ENCODE peak calls at places on chromosomes 13 and 19, in eight cellular contexts. N is AG09319, J is heart left ventricle, V is stomach, M is uterus, T is mammary epithelial cell, X is AG04450, W is heart right ventricle. I is an unnamed sample.

GRCh38 chr13:38814331-38814730 is 127.5 kb downstream of the FREM2 start:
- DNase-seq in M (no peak), T (peak; percentile 93), W (no peak), J (no peak), V (peak; percentile 51), N (no peak), X (no peak), I (no peak)

GRCh38 chr13:59488436-59488835 is 675.3 kb downstream of the DIAPH3 start:
- DNase-seq in W (no peak), X (no peak), J (no peak), N (no peak), T (no peak), M (no peak), V (no peak), I (no peak)

GRCh38 chr19:20482721-20483120 is 82.9 kb downstream of the ZNF737 start:
- DNase-seq in T (no peak), N (no peak), W (no peak), M (no peak), J (no peak), V (no peak), X (no peak), I (no peak)

GRCh38 chr19:32201661-32202060 is 143.7 kb upstream of the ZNF507 start:
- DNase-seq in N (no peak), V (no peak), J (no peak), W (no peak), X (no peak), M (no peak), T (no peak), I (no peak)

GRCh38 chr19:42198676-42199439 is 18.6 kb downstream of the DEDD2 start:
- DNase-seq in T (no peak), J (no peak), V (peak; percentile 44), N (no peak), W (no peak), X (no peak), M (no peak), I (no peak)

GRCh38 chr19:19087676-19088075 is 23.9 kb downstream of the SLC25A42 start:
- DNase-seq in W (no peak), V (no peak), J (no peak), N (no peak), T (no peak), X (no peak), M (no peak), I (no peak)

GRCh38 chr19:29478578-29479565 is 46.9 kb upstream of the VSTM2B start:
- DNase-seq in M (no peak), V (no peak), T (no peak), X (no peak), W (no peak), J (no peak), N (no peak), I (no peak)

GRCh38 chr13:72680353-72680752 is 47.1 kb downstream of the MZT1 start:
- DNase-seq in J (no peak), V (no peak), N (no peak), X (no peak), W (no peak), T (no peak), M (no peak), I (no peak)

GRCh38 chr19:17125728-17126677 is 50.4 kb downstream of the MYO9B start:
- DNase-seq in T (no peak), J (peak; percentile 80), V (peak; percentile 47), W (peak; percentile 64), N (no peak), M (peak; percentile 44), X (no peak), I (peak; percentile 51)

GRCh38 chr19:45852145-45852750 is 10.7 kb downstream of the SYMPK start:
- DNase-seq in M (no peak), J (no peak), V (no peak), X (no peak), N (no peak), T (no peak), W (no peak), I (no peak)

GRCh38 chr13:94342436-94343242 is 136.8 kb downstream of the DCT start:
- DNase-seq in N (no peak), J (no peak), T (no peak), M (no peak), W (no peak), V (no peak), X (no peak), I (no peak)

GRCh38 chr19:31232220-31232619 is 117.0 kb downstream of the TSHZ3 start:
- DNase-seq in M (no peak), T (no peak), X (peak; percentile 20), J (no peak), V (no peak), N (no peak), W (no peak), I (no peak)

GRCh38 chr19:39599116-39599515 is 3.2 kb upstream of the LGALS13 start:
- DNase-seq in V (no peak), N (no peak), W (peak; percentile 18), M (no peak), J (no peak), X (no peak), T (peak; percentile 23), I (no peak)

GRCh38 chr19:12141405-12141736 is 1.2 kb upstream of the ZNF20 start:
- DNase-seq in V (no peak), T (no peak), X (no peak), N (no peak), W (no peak), J (no peak), M (no peak), I (no peak)

GRCh38 chr19:31890230-31890629 is 455.2 kb upstream of the ZNF507 start:
- DNase-seq in J (no peak), T (no peak), M (no peak), V (no peak), W (no peak), X (no peak), N (no peak), I (no peak)

GRCh38 chr13:42875448-42876269 is 94.3 kb downstream of the FAM216B start:
- DNase-seq in T (no peak), X (no peak), W (no peak), J (no peak), N (no peak), M (no peak), V (no peak), I (no peak)

GRCh38 chr13:94978516-94978915 is 266.2 kb upstream of the SOX21 start:
- DNase-seq in M (no peak), N (no peak), X (no peak), T (no peak), W (no peak), V (no peak), J (no peak), I (no peak)

GRCh38 chr13:43767351-43767901 is 19.3 kb downstream of the ENOX1 start:
- DNase-seq in V (no peak), W (peak; percentile 21), X (no peak), T (no peak), M (peak; percentile 19), J (peak; percentile 79), N (no peak), I (no peak)

GRCh38 chr13:75480691-75481175 is 1.2 kb downstream of the TBC1D4 start:
- DNase-seq in V (peak; percentile 80), W (peak; percentile 59), N (no peak), M (peak; percentile 44), T (peak; percentile 86), J (peak; percentile 65), X (no peak), I (no peak)

GRCh38 chr19:19644054-19644388 is 564 bp upstream of the GMIP start:
- DNase-seq in T (no peak), W (no peak), J (no peak), X (no peak), V (no peak), M (no peak), N (no peak), I (no peak)

GRCh38 chr13:29654807-29655547 is 59.5 kb upstream of the SLC7A1 start:
- DNase-seq in N (peak; percentile 57), T (peak; percentile 66), X (no peak), W (no peak), V (no peak), M (no peak), J (no peak), I (no peak)

GRCh38 chr19:33621811-33622504 is at the start of gene CHST8:
- DNase-seq in N (no peak), J (peak; percentile 51), T (peak; percentile 29), X (no peak), W (peak; percentile 57), V (peak; percentile 42), M (peak; percentile 17), I (no peak)

DNA sequence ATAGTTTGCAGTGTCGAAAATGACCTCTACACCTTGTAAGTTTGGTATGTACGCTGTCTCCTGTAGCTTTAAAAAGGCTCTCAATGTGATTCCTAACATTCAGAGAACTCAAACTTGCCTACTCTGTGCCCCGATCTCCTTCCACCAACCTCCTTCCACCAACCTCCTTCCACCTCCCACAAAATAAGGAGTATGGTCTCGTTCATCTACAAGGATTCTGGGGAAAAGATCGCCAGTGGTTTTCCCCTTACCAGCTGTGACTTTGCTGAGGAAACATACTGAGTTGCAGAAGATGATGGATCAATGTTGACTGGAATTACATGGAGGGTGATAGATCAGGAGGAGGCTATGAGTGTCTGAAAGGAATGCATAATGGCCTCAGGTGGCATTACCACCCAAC is 16.0 kb downstream of the MYO16 start:
- DNase-seq in M (no peak), T (no peak), X (no peak), N (no peak), W (no peak), V (no peak), J (no peak), I (no peak)
- TF ChIP-seq CTCF in M (no peak), T (no peak), X (no peak), N (no peak), W (no peak), V (no peak), J (no peak), I (no peak)

GRCh38 chr13:36973009-36973408 is 26.1 kb downstream of the ALG5 start:
- DNase-seq in X (no peak), V (no peak), N (no peak), M (no peak), W (no peak), J (no peak), T (no peak), I (no peak)
- TF ChIP-seq CTCF in X (no peak), V (no peak), N (no peak), M (no peak), W (no peak), J (no peak), T (no peak), I (no peak)

DNA sequence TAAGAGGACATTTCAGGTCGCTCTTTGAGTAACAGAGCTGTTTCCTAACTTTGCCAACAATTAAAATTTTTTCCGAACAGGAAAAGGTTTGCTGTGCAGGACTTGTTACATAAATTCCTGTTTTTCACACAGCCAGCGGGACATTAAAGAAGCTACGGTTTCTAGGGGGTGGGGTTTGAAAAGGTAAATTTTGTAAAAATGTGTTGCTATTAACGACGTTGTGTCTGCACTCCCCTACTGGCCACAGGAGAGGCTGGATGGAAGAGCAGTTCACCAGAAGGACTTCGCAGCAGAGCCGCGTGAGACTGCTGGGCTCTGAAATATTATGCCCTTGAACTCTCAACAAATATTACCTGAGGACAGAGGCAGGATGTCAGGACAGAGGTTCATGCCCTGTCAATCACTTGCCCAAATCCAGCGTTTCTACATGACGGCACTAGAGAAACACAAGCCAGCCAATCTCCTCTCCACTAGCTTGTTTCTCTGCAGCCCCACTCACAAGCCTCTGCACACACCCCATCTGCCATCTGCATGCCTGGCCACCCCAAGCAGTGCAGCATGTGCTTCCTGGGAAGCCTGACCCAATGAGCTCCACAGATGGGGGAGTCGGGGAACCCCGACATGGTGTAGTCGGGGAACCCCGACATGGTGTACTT is 102.0 kb downstream of the FOXO1 start:
- DNase-seq in T (no peak), W (no peak), V (no peak), M (no peak), N (no peak), X (no peak), J (no peak), I (no peak)
- TF ChIP-seq CTCF in T (no peak), W (peak; percentile 16), V (no peak), M (no peak), N (no peak), X (no peak), J (no peak), I (no peak)

GRCh38 chr19:55165952-55166529 is 372 bp downstream of the DNAAF3 start:
- DNase-seq in N (no peak), X (no peak), M (no peak), V (peak; percentile 72), W (peak; percentile 54), J (peak; percentile 82), T (peak; percentile 75), I (no peak)
- TF ChIP-seq CTCF in N (peak; percentile 61), X (peak; percentile 62), M (peak; percentile 38), V (no peak), W (peak; percentile 44), J (peak; percentile 50), T (peak; percentile 38), I (no peak)

I was measured in activated B cell treated with CpG ODN at 0.5 μM for 24 hours.